ENCODE peak calls at places on chromosomes 4 and X, in six cellular contexts. B, V, F, X, O and D are unnamed samples.

GRCh38 chr4:124318292-124318691 is 394.2 kb downstream of the ANKRD50 start:
- DNase-seq in F (no peak), O (no peak), V (no peak), X (no peak), B (no peak), D (no peak)

GRCh38 chr4:57265831-57266582 is 155.8 kb upstream of the IGFBP7 start:
- DNase-seq in V (no peak), B (no peak), O (no peak), F (no peak), X (no peak), D (no peak)

GRCh38 chr4:56650259-56651070 is 30.6 kb downstream of the HOPX start:
- DNase-seq in O (no peak), B (no peak), F (no peak), V (no peak), X (no peak), D (no peak)

GRCh38 chr4:136741468-136741867 is 790.8 kb downstream of the PCDH18 start:
- DNase-seq in X (no peak), V (no peak), B (no peak), F (no peak), O (no peak), D (no peak)

GRCh38 chr4:79723507-79723906 is 315.5 kb upstream of the GK2 start:
- DNase-seq in F (no peak), O (no peak), V (no peak), B (no peak), X (no peak), D (no peak)

GRCh38 chrX:120617996-120618630 is 11.7 kb downstream of the C1GALT1C1 start:
- DNase-seq in B (no peak), O (no peak), V (no peak), F (no peak), X (no peak), D (no peak)

GRCh38 chr4:55355555-55355954 is 9.5 kb downstream of the SRD5A3 start:
- DNase-seq in V (no peak), X (no peak), O (no peak), B (no peak), F (no peak), D (no peak)

GRCh38 chrX:19839770-19840254 is 47.6 kb downstream of the SH3KBP1 start:
- DNase-seq in X (peak), F (peak), B (peak), V (no peak), O (no peak), D (no peak)

GRCh38 chrX:151596282-151596681 is 32.8 kb downstream of the PASD1 start:
- DNase-seq in B (no peak), O (no peak), V (no peak), F (peak), X (no peak), D (no peak)

GRCh38 chr4:7208509-7209451 is 16.4 kb downstream of the SORCS2 start:
- DNase-seq in X (no peak), B (no peak), O (no peak), V (no peak), F (no peak), D (no peak)

GRCh38 chrX:25810202-25810601 is 327.9 kb upstream of the MAGEB18 start:
- DNase-seq in B (no peak), O (no peak), V (no peak), X (no peak), F (peak), D (no peak)

GRCh38 chr4:87088188-87088587 is 132.2 kb downstream of the KLHL8 start:
- DNase-seq in V (no peak), X (no peak), F (no peak), B (no peak), O (no peak), D (no peak)

GRCh38 chrX:10017866-10018265 is 50.7 kb downstream of the CLDN34 start:
- DNase-seq in V (no peak), X (peak), F (peak), B (no peak), O (no peak), D (no peak)

GRCh38 chr4:31467781-31468180 is 747.6 kb downstream of the PCDH7 start:
- DNase-seq in V (no peak), O (no peak), B (no peak), F (no peak), X (no peak), D (no peak)

GRCh38 chrX:150196300-150196699 is 166.8 kb upstream of the MAMLD1 start:
- DNase-seq in X (no peak), F (no peak), B (no peak), O (no peak), V (no peak), D (no peak)

GRCh38 chr4:79652232-79652631 is 244.2 kb upstream of the GK2 start:
- DNase-seq in B (no peak), O (no peak), V (no peak), X (no peak), F (no peak), D (no peak)

GRCh38 chr4:155173371-155173770 is 35.1 kb upstream of the NPY2R start:
- DNase-seq in X (no peak), B (no peak), V (no peak), O (no peak), F (no peak), D (no peak)

GRCh38 chr4:153927546-153927945 is 138.7 kb upstream of the SFRP2 start:
- DNase-seq in V (no peak), F (no peak), X (no peak), O (no peak), B (no peak), D (no peak)

GRCh38 chr4:149638073-149638472 is 177.6 kb downstream of the IQCM start:
- DNase-seq in F (no peak), V (no peak), X (no peak), B (no peak), O (no peak), D (no peak)

GRCh38 chrX:43661521-43662240 is 5.6 kb downstream of the MAOA start:
- DNase-seq in F (no peak), X (no peak), B (no peak), V (no peak), O (no peak), D (no peak)

GRCh38 chrX:78384486-78384885 is 57.1 kb upstream of the CYSLTR1 start:
- DNase-seq in V (no peak), B (no peak), O (no peak), X (no peak), F (no peak), D (no peak)

GRCh38 chr4:6343950-6344408 is 74.3 kb downstream of the WFS1 start:
- DNase-seq in F (peak), V (no peak), O (no peak), X (no peak), B (no peak), D (no peak)

GRCh38 chrX:117610049-117610448 is 506.6 kb downstream of the KLHL13 start:
- DNase-seq in O (no peak), B (no peak), F (no peak), V (no peak), X (no peak), D (no peak)

GRCh38 chr4:87559090-87559837 is 30.1 kb upstream of the SPARCL1 start:
- DNase-seq in O (no peak), B (peak), X (peak), F (peak), V (no peak), D (peak)

GRCh38 chr4:20982544-20982943 is 282.3 kb downstream of the PACRGL start:
- DNase-seq in O (no peak), B (no peak), X (no peak), F (no peak), V (no peak), D (no peak)

GRCh38 chrX:14948701-14949100 is 75.5 kb downstream of the MOSPD2 start:
- DNase-seq in B (no peak), F (no peak), X (no peak), V (no peak), O (no peak), D (no peak)

GRCh38 chrX:134679226-134679625 is 21.0 kb upstream of the PLAC1 start:
- DNase-seq in F (no peak), X (no peak), O (no peak), B (no peak), V (no peak), D (no peak)